ENCODE peak calls at places on chromosomes 3 and 15, in four cellular contexts. Y is GM12891, W is K562, R is GM12878. M is an unnamed sample.

GRCh38 chr3:85567074-85567676 is 608.4 kb downstream of the CADM2 start:
- DNase-seq in Y (no peak), W (peak; percentile 27), R (no peak), M (no peak)

GRCh38 chr3:172201136-172201989 is 162.0 kb downstream of the FNDC3B start:
- DNase-seq in Y (no peak), W (peak; percentile 39), R (no peak), M (no peak)

GRCh38 chr3:67453628-67454027 is 200.8 kb downstream of the SUCLG2 start:
- DNase-seq in Y (no peak), W (no peak), R (no peak), M (no peak)

GRCh38 chr3:86087160-86087871 is 903.6 kb downstream of the VGLL3 start:
- DNase-seq in Y (no peak), W (no peak), R (no peak), M (no peak)

GRCh38 chr3:45163481-45163880 is 17.3 kb upstream of the CDCP1 start:
- DNase-seq in Y (no peak), W (no peak), R (no peak), M (no peak)

GRCh38 chr3:143103633-143104032 is 15.9 kb upstream of the CHST2 start:
- DNase-seq in Y (no peak), W (no peak), R (no peak), M (no peak)

GRCh38 chr3:94561094-94561493 is 498.2 kb downstream of the NSUN3 start:
- DNase-seq in Y (no peak), W (no peak), R (no peak), M (no peak)

GRCh38 chr3:107455621-107456020 is 67.1 kb upstream of the BBX start:
- DNase-seq in Y (no peak), W (no peak), R (no peak), M (no peak)

GRCh38 chr3:116441652-116442051 is 3.6 kb downstream of the LSAMP start:
- DNase-seq in Y (no peak), W (no peak), R (no peak), M (no peak)

GRCh38 chr3:167406876-167407492 is 26.9 kb upstream of the ZBBX start:
- DNase-seq in Y (no peak), W (no peak), R (no peak), M (no peak)

GRCh38 chr15:43522247-43522646 is 4.8 kb downstream of the MAP1A start:
- DNase-seq in Y (no peak), W (no peak), R (no peak), M (no peak)

GRCh38 chr15:61746589-61746988 is 313.7 kb downstream of the VPS13C start:
- DNase-seq in Y (no peak), W (no peak), R (no peak), M (no peak)

GRCh38 chr15:35783203-35783602 is 237.2 kb upstream of the DPH6 start:
- DNase-seq in Y (no peak), W (no peak), R (no peak), M (no peak)

GRCh38 chr15:98668566-98669308 is 20.4 kb downstream of the IGF1R start:
- DNase-seq in Y (no peak), W (no peak), R (peak; percentile 38), M (no peak)

GRCh38 chr15:71548317-71548908 is 261.9 kb upstream of the NR2E3 start:
- DNase-seq in Y (no peak), W (no peak), R (no peak), M (no peak)

GRCh38 chr3:149224736-149225594 is 3.3 kb upstream of the CP start:
- DNase-seq in Y (no peak), W (no peak), R (peak; percentile 92), M (peak; percentile 24)

GRCh38 chr3:11672396-11672795 is 28.7 kb upstream of the VGLL4 start:
- DNase-seq in Y (no peak), W (no peak), R (no peak), M (no peak)

GRCh38 chr3:126536126-126536525 is 12.2 kb downstream of the CHST13 start:
- DNase-seq in Y (no peak), W (no peak), R (no peak), M (no peak)

GRCh38 chr3:58429657-58430056 is 4.0 kb downstream of the PDHB start:
- DNase-seq in Y (no peak), W (no peak), R (peak; percentile 53), M (peak; percentile 25)

GRCh38 chr3:196604548-196604947 is 34.9 kb upstream of the NRROS start:
- DNase-seq in Y (no peak), W (no peak), R (no peak), M (no peak)

GRCh38 chr3:6528951-6529350 is 332.0 kb upstream of the GRM7 start:
- DNase-seq in Y (no peak), W (no peak), R (no peak), M (no peak)

GRCh38 chr15:33145447-33145846 is 49.1 kb downstream of the FMN1 start:
- DNase-seq in Y (no peak), W (no peak), R (no peak), M (no peak)

GRCh38 chr3:153513236-153513635 is 351.2 kb downstream of the RAP2B start:
- DNase-seq in Y (no peak), W (no peak), R (no peak), M (no peak)

GRCh38 chr3:169264711-169265110 is 398.8 kb downstream of the MECOM start:
- DNase-seq in Y (no peak), W (no peak), R (no peak), M (no peak)

GRCh38 chr3:161215186-161215585 is 5.9 kb upstream of the NMD3 start:
- DNase-seq in Y (no peak), W (no peak), R (no peak), M (no peak)

GRCh38 chr3:20225769-20226168 is 39.8 kb upstream of the SGO1 start:
- DNase-seq in Y (no peak), W (peak; percentile 17), R (no peak), M (no peak)

GRCh38 chr3:66542153-66542552 is 41.3 kb upstream of the LRIG1 start:
- DNase-seq in Y (no peak), W (no peak), R (no peak), M (no peak)

GRCh38 chr15:100627789-100628395 is 25.5 kb downstream of the ASB7 start:
- DNase-seq in Y (peak; percentile 20), W (peak; percentile 66), R (peak; percentile 43), M (no peak)

GRCh38 chr3:74789111-74789510 is 174.7 kb upstream of the CNTN3 start:
- DNase-seq in Y (no peak), W (no peak), R (no peak), M (no peak)

GRCh38 chr3:34212671-34213070 is 414.2 kb downstream of the PDCD6IP start:
- DNase-seq in Y (no peak), W (no peak), R (no peak), M (no peak)

GRCh38 chr3:37041546-37042195 is 48.4 kb downstream of the MLH1 start:
- DNase-seq in Y (no peak), W (no peak), R (no peak), M (no peak)

GRCh38 chr15:85993116-85993515 is 86.6 kb upstream of the AGBL1 start:
- DNase-seq in Y (no peak), W (no peak), R (no peak), M (no peak)

GRCh38 chr15:95025924-95026728 is 794.8 kb downstream of the MCTP2 start:
- DNase-seq in Y (no peak), W (peak; percentile 60), R (no peak), M (no peak)

GRCh38 chr3:12181806-12182205 is 23.1 kb upstream of the TIMP4 start:
- DNase-seq in Y (no peak), W (no peak), R (no peak), M (no peak)

GRCh38 chr3:103056953-103057450 is 622.2 kb downstream of the ZPLD1 start:
- DNase-seq in Y (no peak), W (no peak), R (no peak), M (no peak)

GRCh38 chr15:63056843-63057242 is 14.3 kb downstream of the TPM1 start:
- DNase-seq in Y (no peak), W (no peak), R (no peak), M (no peak)
- TF ChIP-seq POLR2AphosphoS5 in Y (no peak), W (no peak), R (no peak), M (no peak)

GRCh38 chr3:123447749-123448502 is 964 bp downstream of the ADCY5 start:
- DNase-seq in Y (no peak), W (peak; percentile 83), R (no peak), M (peak; percentile 41)
- TF ChIP-seq POLR2A in Y (no peak), W (no peak), R (no peak), M (no peak)

DNA sequence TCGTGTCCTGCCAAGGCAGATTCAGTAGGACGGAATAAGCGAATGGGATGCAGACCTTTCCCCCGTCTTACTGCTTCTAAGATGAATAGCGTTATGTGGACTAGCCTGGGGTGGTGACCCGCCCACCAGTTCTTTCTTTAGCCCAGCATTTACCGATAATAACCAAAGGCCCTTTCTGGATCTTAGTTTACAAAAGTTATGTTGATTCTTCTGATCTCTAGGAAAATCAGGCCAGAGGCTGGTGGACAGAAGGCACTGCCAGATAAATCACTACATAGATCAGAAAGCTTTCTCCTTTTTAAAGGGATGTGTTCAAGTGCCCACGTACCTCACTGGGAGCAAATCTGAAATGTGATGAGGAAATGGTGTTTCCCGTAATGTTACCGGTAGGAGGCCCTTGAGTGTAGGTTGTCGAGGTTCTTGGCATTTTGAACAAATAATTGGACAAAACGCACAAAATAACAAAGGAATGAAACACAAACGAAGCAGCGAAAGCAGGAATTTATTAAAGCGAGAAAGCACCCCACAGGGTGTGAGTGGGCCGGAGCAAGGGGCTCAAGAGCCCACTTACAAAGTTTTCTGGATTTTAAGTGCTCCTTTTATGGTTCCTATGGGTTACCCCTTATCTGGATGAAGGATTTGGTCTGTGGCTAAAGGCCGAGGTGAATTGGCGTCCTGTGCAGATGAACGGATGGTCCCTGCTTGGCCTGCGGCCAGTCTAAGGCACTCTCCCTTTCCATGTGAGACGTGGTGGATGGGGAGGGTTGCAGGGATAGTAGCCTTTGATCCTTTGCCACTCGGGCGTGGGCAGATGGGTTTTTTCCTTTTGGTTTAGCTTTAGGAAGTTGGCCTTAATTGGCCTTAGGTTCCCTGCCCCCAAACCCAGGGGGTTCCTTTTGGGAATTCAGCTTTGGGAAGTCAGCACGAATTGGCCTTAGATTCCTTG is 977 bp downstream of the SNX1 start:
- DNase-seq in Y (no peak), W (no peak), R (no peak), M (no peak)
- TF ChIP-seq TAF1 in Y (no peak), W (no peak), R (no peak), M (no peak)

GRCh38 chr3:184513276-184514150 is 48.1 kb upstream of the EPHB3 start:
- DNase-seq in Y (peak; percentile 85), W (peak; percentile 83), R (peak; percentile 7), M (peak; percentile 86)
- TF ChIP-seq POLR2AphosphoS5 in Y (no peak), W (no peak), R (no peak), M (no peak)

M was measured in GM12892.